ENCODE peak calls at places on chromosomes 13 and 19, in six cellular contexts. P is effector memory CD4-positive, alpha-beta T cell; F is aorta; Z is sigmoid colon; L is transverse colon; Q is H1. H is an unnamed sample. For H3K9me3 and H3K4me1, the result is how much of the 10 kb centered on the place peaks cover.

GRCh38 chr13:67064920-67065319 is 165.2 kb downstream of the PCDH9 start:
- DNase-seq in P (no peak), F (no peak), Z (no peak), L (no peak), Q (no peak), H (no peak)

GRCh38 chr19:8654591-8655339 is 24.3 kb downstream of the NFILZ start:
- DNase-seq in P (peak), F (peak), Z (peak), L (peak), Q (peak), H (peak)

GRCh38 chr19:42436006-42436405 is 6.7 kb downstream of the CXCL17 start:
- DNase-seq in P (no peak), F (no peak), Z (no peak), L (no peak), Q (no peak), H (no peak)

GRCh38 chr13:59086147-59086546 is 1077.6 kb downstream of the DIAPH3 start:
- DNase-seq in P (no peak), F (no peak), Z (no peak), L (no peak), Q (no peak), H (no peak)

GRCh38 chr19:30873691-30874090 is 475.5 kb downstream of the TSHZ3 start:
- DNase-seq in P (no peak), F (no peak), Z (no peak), L (no peak), Q (no peak), H (no peak)

GRCh38 chr19:46271488-46272197 is 25.2 kb upstream of the HIF3A start:
- DNase-seq in P (no peak), F (no peak), Z (no peak), L (no peak), Q (no peak), H (no peak)

GRCh38 chr13:105048685-105049084 is 1486.8 kb downstream of the EFNB2 start:
- DNase-seq in P (no peak), F (no peak), Z (no peak), L (no peak), Q (no peak), H (no peak)

GRCh38 chr13:85650613-85651012 is 148.6 kb downstream of the SLITRK6 start:
- DNase-seq in P (no peak), F (no peak), Z (no peak), L (no peak), Q (no peak), H (no peak)

GRCh38 chr13:24274452-24274971 is 34.9 kb upstream of the C1QTNF9 start:
- DNase-seq in P (peak), F (no peak), Z (no peak), L (peak), Q (no peak), H (peak)

GRCh38 chr13:47661076-47661475 is 340.0 kb downstream of the SUCLA2 start:
- DNase-seq in P (no peak), F (no peak), Z (no peak), L (no peak), Q (no peak), H (no peak)

GRCh38 chr13:34608326-34608725 is 333.7 kb upstream of the NBEA start:
- DNase-seq in P (no peak), F (no peak), Z (no peak), L (no peak), Q (no peak), H (no peak)

GRCh38 chr19:10316229-10317044 is 622 bp upstream of the FDX2 start:
- DNase-seq in P (no peak), F (no peak), Z (no peak), L (no peak), Q (no peak), H (no peak)

GRCh38 chr13:93226623-93227279 is at the start of gene GPC6:
- DNase-seq in P (no peak), F (peak), Z (peak), L (peak), Q (no peak), H (no peak)

GRCh38 chr19:1418494-1418775 is 11.0 kb downstream of the DAZAP1 start:
- DNase-seq in P (no peak), F (no peak), Z (no peak), L (no peak), Q (no peak), H (no peak)

GRCh38 chr13:37385248-37385647 is 213.3 kb downstream of the POSTN start:
- DNase-seq in P (no peak), F (no peak), Z (no peak), L (no peak), Q (no peak), H (no peak)

GRCh38 chr13:76421011-76421410 is 465.2 kb downstream of the KCTD12 start:
- DNase-seq in P (no peak), F (no peak), Z (no peak), L (no peak), Q (no peak), H (no peak)

GRCh38 chr13:50518791-50519201 is 324.7 kb downstream of the DLEU7 start:
- DNase-seq in P (no peak), F (no peak), Z (no peak), L (no peak), Q (no peak), H (no peak)

GRCh38 chr13:98452851-98453250 is 124.1 kb downstream of the STK24 start:
- DNase-seq in P (no peak), F (no peak), Z (no peak), L (no peak), Q (no peak), H (no peak)

GRCh38 chr13:55554741-55555140 is 1586.0 kb upstream of the PRR20A start:
- DNase-seq in P (no peak), F (no peak), Z (no peak), L (no peak), Q (no peak), H (no peak)

GRCh38 chr19:30649934-30650614 is 277.9 kb downstream of the ZNF536 start:
- DNase-seq in P (no peak), F (no peak), Z (no peak), L (no peak), Q (peak), H (no peak)

GRCh38 chr13:91567485-91568207 is 169.2 kb downstream of the GPC5 start:
- DNase-seq in P (no peak), F (no peak), Z (no peak), L (no peak), Q (no peak), H (no peak)

GRCh38 chr13:114237415-114238112 is 2.9 kb downstream of the CDC16 start:
- DNase-seq in P (no peak), F (no peak), Z (no peak), L (no peak), Q (no peak), H (no peak)

GRCh38 chr19:45798995-45799517 is 6.4 kb upstream of the DMWD start:
- DNase-seq in P (peak), F (peak), Z (no peak), L (peak), Q (peak), H (peak)

GRCh38 chr13:20160346-20161274 is at the start of gene GJA3:
- DNase-seq in P (peak), F (no peak), Z (no peak), L (no peak), Q (peak), H (peak)

GRCh38 chr19:31285744-31286143 is 63.5 kb downstream of the TSHZ3 start:
- DNase-seq in P (no peak), F (no peak), Z (peak), L (no peak), Q (no peak), H (no peak)

GRCh38 chr13:94080527-94080926 is 399.0 kb downstream of the DCT start:
- DNase-seq in P (no peak), F (no peak), Z (no peak), L (no peak), Q (no peak), H (no peak)

GRCh38 chr19:30123109-30123508 is 181.1 kb downstream of the URI1 start:
- DNase-seq in P (no peak), F (no peak), Z (no peak), L (no peak), Q (no peak), H (no peak)

GRCh38 chr19:57870225-57870624 is 18.6 kb downstream of the ZNF814 start:
- DNase-seq in P (no peak), F (no peak), Z (no peak), L (no peak), Q (no peak), H (no peak)

GRCh38 chr19:57867868-57868492 is 18.3 kb downstream of the ZNF587 start:
- DNase-seq in P (no peak), F (no peak), Z (no peak), L (no peak), Q (no peak), H (no peak)

GRCh38 chr19:57872450-57872849 is 16.4 kb downstream of the ZNF814 start:
- DNase-seq in P (no peak), F (no peak), Z (no peak), L (no peak), Q (no peak), H (no peak)
- H3K9me3 ChIP-seq in P (half or more), F (under half), Z (half or more), L (half or more), Q (under half), H (half or more)

GRCh38 chr19:7632340-7633203 is 947 bp downstream of the PCP2 start:
- DNase-seq in P (no peak), F (no peak), Z (no peak), L (no peak), Q (no peak), H (no peak)

GRCh38 chr19:7633619-7634018 is at the start of gene PCP2:
- DNase-seq in P (no peak), F (no peak), Z (no peak), L (no peak), Q (no peak), H (no peak)

GRCh38 chr19:7628589-7629311 is 595 bp downstream of the XAB2 start:
- DNase-seq in P (no peak), F (no peak), Z (no peak), L (no peak), Q (no peak), H (no peak)

GRCh38 chr19:7629347-7630054 is at the start of the genes PET100 and XAB2:
- DNase-seq in P (peak), F (peak), Z (peak), L (peak), Q (peak), H (peak)

DNA sequence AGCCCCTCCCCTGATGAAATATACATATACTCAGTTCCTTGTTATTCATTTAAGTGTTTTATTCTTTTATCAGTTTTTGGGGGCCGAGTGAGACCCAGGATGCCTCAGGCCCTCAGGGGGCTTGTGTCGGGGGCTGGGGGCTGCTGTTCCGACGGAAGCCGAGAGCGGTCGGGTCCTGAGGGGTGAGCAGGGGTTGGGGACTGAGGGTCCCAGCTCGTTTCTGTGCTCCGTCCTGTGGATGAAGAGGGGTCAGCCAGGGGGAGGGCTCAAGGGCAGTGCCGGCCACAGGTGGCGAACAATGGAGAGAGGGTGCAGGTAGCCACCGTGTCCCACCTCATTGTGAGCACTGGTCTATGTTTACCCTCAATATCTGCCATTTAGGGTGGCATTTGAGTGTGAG is 1.9 kb downstream of the PCP2 start:
- DNase-seq in P (no peak), F (no peak), Z (no peak), L (no peak), Q (no peak), H (no peak)
- H3K4me1 ChIP-seq in P (under half), F (under half), Z (under half), L (under half), Q (under half), H (under half)

GRCh38 chr19:13610042-13610691 is 103.9 kb upstream of the CACNA1A start:
- DNase-seq in P (no peak), F (no peak), Z (no peak), L (peak), Q (no peak), H (peak)
- H3K9me3 ChIP-seq in P (under half), F (under half), Z (under half), L (under half), Q (under half), H (under half)

DNA sequence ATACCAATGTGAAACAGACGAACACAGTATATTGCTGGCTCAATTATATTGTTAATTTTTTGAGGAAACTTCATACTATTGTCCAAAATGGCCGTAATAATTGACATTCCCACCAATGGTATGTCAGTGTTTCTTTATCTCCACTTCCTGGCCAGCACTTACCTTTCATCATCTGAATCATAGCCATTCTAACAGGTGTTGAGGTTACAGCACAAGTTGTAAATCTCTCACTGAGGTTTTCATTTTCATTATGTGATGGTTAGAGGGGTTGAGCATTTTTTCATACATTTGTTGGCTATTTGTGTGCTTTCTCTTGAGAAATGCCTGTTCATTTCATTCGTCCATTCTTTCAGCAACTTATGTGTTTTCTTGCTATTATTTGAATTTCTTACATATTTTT is 824.0 kb downstream of the UQCRFS1 start:
- DNase-seq in P (no peak), F (no peak), Z (no peak), L (no peak), Q (no peak), H (no peak)
- H3K4me1 ChIP-seq in P (under half), F (under half), Z (under half), L (under half), Q (under half), H (under half)

GRCh38 chr19:37329686-37330085 is 41.2 kb upstream of the ZNF527 start:
- DNase-seq in P (no peak), F (no peak), Z (no peak), L (no peak), Q (no peak), H (no peak)

GRCh38 chr19:37333457-37333856 is 37.4 kb upstream of the ZNF527 start:
- DNase-seq in P (no peak), F (no peak), Z (no peak), L (no peak), Q (no peak), H (no peak)

GRCh38 chr19:37332839-37333238 is 38.1 kb upstream of the ZNF527 start:
- DNase-seq in P (no peak), F (no peak), Z (no peak), L (no peak), Q (no peak), H (no peak)

GRCh38 chr19:37334179-37335071 is 36.5 kb upstream of the ZNF527 start:
- DNase-seq in P (peak), F (peak), Z (peak), L (peak), Q (peak), H (peak)
- H3K9me3 ChIP-seq in P (under half), F (under half), Z (under half), L (under half), Q (under half), H (under half)

DNA sequence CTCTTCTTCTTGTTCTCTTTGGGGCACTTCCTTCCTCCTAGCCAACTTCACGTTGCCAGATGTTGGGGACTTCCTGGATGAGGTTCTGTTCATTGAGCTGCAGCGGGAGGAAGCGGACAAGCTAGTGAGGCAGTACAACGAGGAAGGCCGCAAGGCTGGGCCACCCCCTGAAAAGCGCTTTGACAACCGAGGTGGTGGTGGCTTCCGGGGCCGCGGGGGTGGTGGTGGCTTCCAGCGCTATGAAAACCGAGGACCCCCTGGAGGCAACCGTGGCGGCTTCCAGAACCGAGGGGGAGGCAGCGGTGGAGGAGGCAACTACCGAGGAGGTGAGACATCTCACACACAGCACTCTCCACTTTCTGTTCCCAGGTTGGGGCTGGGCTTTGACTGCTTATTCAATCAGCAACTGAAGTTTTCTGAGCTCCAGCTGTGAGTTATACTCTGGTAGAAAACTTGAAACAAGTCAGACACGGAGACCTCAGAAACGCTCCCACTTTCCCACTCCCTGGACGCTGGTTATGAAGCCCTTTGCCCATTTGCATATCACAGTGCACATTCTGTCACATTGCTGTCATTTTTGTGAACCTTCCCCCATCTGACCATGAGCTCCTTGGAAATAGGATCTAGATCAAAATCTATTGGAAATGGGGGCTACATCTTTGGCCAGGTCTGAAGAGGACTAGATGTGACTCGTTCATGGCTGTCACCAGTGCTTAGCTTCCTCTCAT is 7.2 kb upstream of the CCDC97 start:
- DNase-seq in P (peak), F (no peak), Z (peak), L (peak), Q (no peak), H (peak)
- H3K4me1 ChIP-seq in P (half or more), F (under half), Z (under half), L (half or more), Q (under half), H (under half)

H was measured in Peyer's patch.